ENCODE peak calls at places on chromosomes 3 and 15, in six cellular contexts. One of them, this sample, is unnamed.

GRCh38 chr15:56217341-56217740 is 26.3 kb downstream of the RFX7 start:
- DNase-seq in B cell: no peak
- DNase-seq in ovary: no peak
- DNase-seq in fibroblast of pulmonary artery: no peak
- DNase-seq in WTC11: no peak
- DNase-seq in RWPE1: no peak
- DNase-seq in this sample: no peak

GRCh38 chr3:197854596-197855343 is 63.7 kb downstream of the LRCH3 start:
- DNase-seq in ovary: peak
- DNase-seq in fibroblast of pulmonary artery: peak
- DNase-seq in RWPE1: peak
- DNase-seq in B cell: no peak
- DNase-seq in WTC11: peak
- DNase-seq in this sample: no peak

GRCh38 chr15:43249699-43250203 is 17.0 kb downstream of the TGM5 start:
- DNase-seq in WTC11: no peak
- DNase-seq in RWPE1: no peak
- DNase-seq in fibroblast of pulmonary artery: peak
- DNase-seq in ovary: no peak
- DNase-seq in B cell: no peak
- DNase-seq in this sample: peak

GRCh38 chr3:31919528-31919927 is 61.5 kb downstream of the OSBPL10 start:
- DNase-seq in RWPE1: no peak
- DNase-seq in ovary: no peak
- DNase-seq in B cell: no peak
- DNase-seq in WTC11: no peak
- DNase-seq in fibroblast of pulmonary artery: no peak
- DNase-seq in this sample: no peak

GRCh38 chr3:188046561-188047213 is 107.3 kb upstream of the LPP start:
- DNase-seq in fibroblast of pulmonary artery: peak
- DNase-seq in WTC11: no peak
- DNase-seq in ovary: no peak
- DNase-seq in B cell: no peak
- DNase-seq in RWPE1: no peak
- DNase-seq in this sample: no peak

GRCh38 chr3:52798978-52799476 is 4.4 kb downstream of the ITIH3 start:
- DNase-seq in WTC11: peak
- DNase-seq in RWPE1: peak
- DNase-seq in ovary: no peak
- DNase-seq in B cell: peak
- DNase-seq in fibroblast of pulmonary artery: no peak
- DNase-seq in this sample: peak

GRCh38 chr3:183435701-183436100 is 7.3 kb upstream of the MCF2L2 start:
- DNase-seq in B cell: peak
- DNase-seq in fibroblast of pulmonary artery: no peak
- DNase-seq in ovary: no peak
- DNase-seq in WTC11: no peak
- DNase-seq in RWPE1: no peak
- DNase-seq in this sample: peak

GRCh38 chr3:123892195-123892594 is 8.1 kb upstream of the MYLK start:
- DNase-seq in fibroblast of pulmonary artery: no peak
- DNase-seq in B cell: no peak
- DNase-seq in RWPE1: no peak
- DNase-seq in WTC11: no peak
- DNase-seq in ovary: no peak
- DNase-seq in this sample: no peak

GRCh38 chr15:70797464-70797863 is 34.1 kb upstream of the UACA start:
- DNase-seq in B cell: no peak
- DNase-seq in WTC11: no peak
- DNase-seq in ovary: no peak
- DNase-seq in RWPE1: no peak
- DNase-seq in fibroblast of pulmonary artery: no peak
- DNase-seq in this sample: no peak

GRCh38 chr3:2250783-2251182 is 152.1 kb downstream of the CNTN4 start:
- DNase-seq in WTC11: no peak
- DNase-seq in RWPE1: no peak
- DNase-seq in B cell: no peak
- DNase-seq in fibroblast of pulmonary artery: no peak
- DNase-seq in ovary: no peak
- DNase-seq in this sample: no peak

GRCh38 chr15:84621358-84621979 is 20.7 kb downstream of the ZSCAN2 start:
- DNase-seq in fibroblast of pulmonary artery: no peak
- DNase-seq in WTC11: no peak
- DNase-seq in ovary: no peak
- DNase-seq in RWPE1: no peak
- DNase-seq in B cell: no peak
- DNase-seq in this sample: no peak

GRCh38 chr3:16788440-16789057 is 96.2 kb upstream of the PLCL2 start:
- DNase-seq in RWPE1: no peak
- DNase-seq in WTC11: no peak
- DNase-seq in ovary: no peak
- DNase-seq in B cell: peak
- DNase-seq in fibroblast of pulmonary artery: no peak
- DNase-seq in this sample: no peak

GRCh38 chr15:68047826-68048225 is 6.3 kb upstream of the PIAS1 start:
- DNase-seq in RWPE1: no peak
- DNase-seq in fibroblast of pulmonary artery: no peak
- DNase-seq in WTC11: no peak
- DNase-seq in B cell: no peak
- DNase-seq in ovary: no peak
- DNase-seq in this sample: no peak

GRCh38 chr3:154795582-154795981 is 284.5 kb upstream of the MME start:
- DNase-seq in WTC11: no peak
- DNase-seq in fibroblast of pulmonary artery: peak
- DNase-seq in B cell: no peak
- DNase-seq in ovary: no peak
- DNase-seq in RWPE1: peak
- DNase-seq in this sample: no peak

GRCh38 chr3:46845397-46845859 is 17.8 kb downstream of the MYL3 start:
- DNase-seq in ovary: peak
- DNase-seq in WTC11: peak
- DNase-seq in fibroblast of pulmonary artery: peak
- DNase-seq in RWPE1: no peak
- DNase-seq in B cell: no peak
- DNase-seq in this sample: no peak

GRCh38 chr3:95899494-95899893 is 914.9 kb upstream of the EPHA6 start:
- DNase-seq in WTC11: no peak
- DNase-seq in RWPE1: no peak
- DNase-seq in fibroblast of pulmonary artery: peak
- DNase-seq in B cell: no peak
- DNase-seq in ovary: no peak
- DNase-seq in this sample: no peak

GRCh38 chr3:106215047-106215446 is 346.2 kb upstream of the CBLB start:
- DNase-seq in ovary: no peak
- DNase-seq in RWPE1: no peak
- DNase-seq in B cell: no peak
- DNase-seq in fibroblast of pulmonary artery: no peak
- DNase-seq in WTC11: no peak
- DNase-seq in this sample: no peak

GRCh38 chr15:31478781-31479221 is 152.2 kb downstream of the KLF13 start:
- DNase-seq in fibroblast of pulmonary artery: no peak
- DNase-seq in B cell: no peak
- DNase-seq in RWPE1: no peak
- DNase-seq in ovary: no peak
- DNase-seq in WTC11: no peak
- DNase-seq in this sample: no peak

GRCh38 chr3:135197246-135197645 is 402.2 kb downstream of the EPHB1 start:
- DNase-seq in fibroblast of pulmonary artery: no peak
- DNase-seq in B cell: no peak
- DNase-seq in RWPE1: no peak
- DNase-seq in WTC11: no peak
- DNase-seq in ovary: no peak
- DNase-seq in this sample: no peak

GRCh38 chr3:173001622-173002021 is 139.4 kb downstream of the SPATA16 start:
- DNase-seq in fibroblast of pulmonary artery: no peak
- DNase-seq in RWPE1: no peak
- DNase-seq in ovary: no peak
- DNase-seq in WTC11: no peak
- DNase-seq in B cell: no peak
- DNase-seq in this sample: no peak

GRCh38 chr3:51710631-51711351 is 3.9 kb downstream of the GRM2 start:
- DNase-seq in B cell: no peak
- DNase-seq in fibroblast of pulmonary artery: no peak
- DNase-seq in ovary: peak
- DNase-seq in RWPE1: no peak
- DNase-seq in WTC11: peak
- DNase-seq in this sample: no peak

GRCh38 chr3:12372762-12373280 is 84.0 kb downstream of the PPARG start:
- DNase-seq in WTC11: no peak
- DNase-seq in fibroblast of pulmonary artery: peak
- DNase-seq in ovary: no peak
- DNase-seq in RWPE1: no peak
- DNase-seq in B cell: no peak
- DNase-seq in this sample: no peak

GRCh38 chr3:66997560-66998074 is 490 bp upstream of the KBTBD8 start:
- DNase-seq in B cell: no peak
- DNase-seq in RWPE1: no peak
- DNase-seq in fibroblast of pulmonary artery: no peak
- DNase-seq in WTC11: no peak
- DNase-seq in ovary: peak
- DNase-seq in this sample: no peak

GRCh38 chr3:88480822-88481221 is 331.1 kb downstream of the C3orf38 start:
- DNase-seq in fibroblast of pulmonary artery: peak
- DNase-seq in ovary: no peak
- DNase-seq in WTC11: no peak
- DNase-seq in B cell: no peak
- DNase-seq in RWPE1: no peak
- DNase-seq in this sample: no peak

GRCh38 chr15:99406716-99407487 is 155.6 kb downstream of the LRRC28 start:
- DNase-seq in fibroblast of pulmonary artery: no peak
- DNase-seq in RWPE1: no peak
- DNase-seq in B cell: no peak
- DNase-seq in WTC11: no peak
- DNase-seq in ovary: no peak
- DNase-seq in this sample: no peak

GRCh38 chr15:78075490-78076230 is 1.9 kb downstream of the TBC1D2B start:
- DNase-seq in fibroblast of pulmonary artery: peak
- DNase-seq in WTC11: peak
- DNase-seq in RWPE1: peak
- DNase-seq in B cell: no peak
- DNase-seq in ovary: peak
- DNase-seq in this sample: no peak

GRCh38 chr3:53890726-53891499 is 746 bp downstream of the SELENOK start:
- DNase-seq in ovary: no peak
- DNase-seq in fibroblast of pulmonary artery: peak
- DNase-seq in RWPE1: no peak
- DNase-seq in B cell: peak
- DNase-seq in WTC11: no peak
- DNase-seq in this sample: peak

GRCh38 chr3:107524214-107525100 is 1.7 kb downstream of the BBX start:
- DNase-seq in ovary: peak
- DNase-seq in WTC11: peak
- DNase-seq in B cell: peak
- DNase-seq in fibroblast of pulmonary artery: peak
- DNase-seq in RWPE1: peak
- DNase-seq in this sample: peak

DNA sequence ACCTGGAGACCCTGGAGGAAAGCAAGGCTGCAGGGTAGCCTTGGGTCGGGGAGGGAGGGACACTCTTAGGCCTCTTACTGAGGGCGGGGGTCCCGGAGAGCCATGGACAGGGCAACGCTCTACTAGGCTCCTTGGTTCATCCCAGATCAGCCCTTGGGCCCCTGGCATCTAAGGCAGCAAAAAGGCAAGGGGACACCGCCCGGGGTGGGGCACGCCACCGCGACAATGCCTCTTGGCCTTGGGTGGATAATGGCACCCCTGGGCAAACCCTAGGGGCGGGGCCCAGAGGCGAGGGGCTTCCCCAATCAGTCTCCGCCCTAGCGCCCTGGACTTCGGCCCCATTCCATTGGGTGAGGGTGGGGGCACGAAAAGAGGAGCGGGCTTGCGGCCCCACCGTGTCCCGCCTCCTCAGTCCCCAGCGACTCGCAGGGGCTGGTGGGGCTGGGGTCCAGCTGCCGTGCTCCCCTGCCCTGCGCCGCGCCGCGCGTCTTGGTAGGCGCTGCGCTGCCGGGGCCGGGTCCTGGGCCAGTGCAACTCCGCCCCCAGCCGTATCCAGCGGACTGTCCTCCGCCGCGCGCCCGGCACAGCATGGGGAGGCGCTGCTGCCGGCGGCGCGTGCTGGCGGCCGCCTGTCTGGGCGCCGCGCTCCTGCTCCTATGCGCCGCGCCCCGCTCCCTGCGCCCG is at the start of gene CHST13:
- DNase-seq in ovary: no peak
- DNase-seq in B cell: no peak
- DNase-seq in fibroblast of pulmonary artery: peak
- DNase-seq in WTC11: peak
- DNase-seq in RWPE1: peak
- DNase-seq in this sample: no peak
- TF ChIP-seq CTCF in ovary: no peak
- TF ChIP-seq CTCF in B cell: no peak
- TF ChIP-seq CTCF in fibroblast of pulmonary artery: no peak
- TF ChIP-seq CTCF in WTC11: no peak
- TF ChIP-seq CTCF in RWPE1: no peak
- TF ChIP-seq CTCF in this sample: no peak

DNA sequence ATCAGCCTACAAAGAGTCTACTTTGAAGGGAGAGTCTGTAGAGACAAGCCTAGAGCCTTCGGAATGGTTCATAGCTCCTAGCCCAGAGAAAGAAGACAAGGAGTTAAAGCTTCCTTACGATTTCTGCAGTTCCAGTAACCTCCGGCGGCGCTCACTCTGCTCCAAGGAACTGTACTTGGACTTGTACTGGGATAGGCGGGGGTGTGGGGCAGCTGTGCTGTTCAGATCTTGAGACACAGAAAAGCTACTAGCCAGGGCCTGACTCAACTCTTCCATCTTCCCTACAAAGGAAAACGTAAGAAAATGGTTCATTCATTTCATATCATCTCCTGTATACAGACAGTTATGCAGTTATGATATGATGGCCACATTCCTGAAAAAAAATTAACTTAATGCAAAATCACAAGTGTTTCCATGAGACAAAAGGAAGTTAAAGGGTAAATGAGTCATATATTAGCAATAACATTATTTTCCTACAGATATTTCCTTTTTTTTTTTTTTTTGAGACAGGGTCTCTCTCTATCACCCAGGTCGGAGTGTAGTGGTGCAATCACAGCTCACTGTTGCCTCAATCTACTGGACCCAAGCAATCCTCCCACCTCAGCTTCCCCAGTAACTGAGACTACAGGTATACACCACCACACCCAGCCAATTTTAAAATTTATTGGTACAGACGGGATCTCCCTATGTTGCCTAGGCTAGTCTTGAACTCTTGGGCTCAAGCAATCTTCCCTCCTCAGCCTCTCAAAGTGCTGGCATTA is 4.6 kb downstream of the SNUPN start:
- DNase-seq in WTC11: no peak
- DNase-seq in ovary: peak
- DNase-seq in B cell: no peak
- DNase-seq in fibroblast of pulmonary artery: peak
- DNase-seq in RWPE1: peak
- DNase-seq in this sample: no peak
- TF ChIP-seq CTCF in WTC11: no peak
- TF ChIP-seq CTCF in ovary: peak
- TF ChIP-seq CTCF in B cell: no peak
- TF ChIP-seq CTCF in fibroblast of pulmonary artery: peak
- TF ChIP-seq CTCF in RWPE1: peak
- TF ChIP-seq CTCF in this sample: no peak

GRCh38 chr3:23888617-23889228 is 28.1 kb downstream of the NKIRAS1 start:
- DNase-seq in B cell: peak
- DNase-seq in WTC11: no peak
- DNase-seq in ovary: no peak
- DNase-seq in fibroblast of pulmonary artery: peak
- DNase-seq in RWPE1: peak
- DNase-seq in this sample: no peak
- TF ChIP-seq CTCF in B cell: peak
- TF ChIP-seq CTCF in WTC11: peak
- TF ChIP-seq CTCF in ovary: peak
- TF ChIP-seq CTCF in fibroblast of pulmonary artery: peak
- TF ChIP-seq CTCF in RWPE1: peak
- TF ChIP-seq CTCF in this sample: peak

GRCh38 chr3:182172534-182172933 is 460.8 kb downstream of the SOX2 start:
- DNase-seq in WTC11: no peak
- DNase-seq in ovary: no peak
- DNase-seq in fibroblast of pulmonary artery: no peak
- DNase-seq in B cell: no peak
- DNase-seq in RWPE1: no peak
- DNase-seq in this sample: no peak
- TF ChIP-seq CTCF in WTC11: no peak
- TF ChIP-seq CTCF in ovary: no peak
- TF ChIP-seq CTCF in fibroblast of pulmonary artery: no peak
- TF ChIP-seq CTCF in B cell: no peak
- TF ChIP-seq CTCF in RWPE1: no peak
- TF ChIP-seq CTCF in this sample: no peak

This sample was measured in GM13976.